ENCODE peak calls at places on chromosome 6, in eight cellular contexts. Y is HFFc6, A is fibroblast of pulmonary artery, V is HCT116, R is HFF-Myc, P is cardiac muscle cell, W is progenitor cell of endocrine pancreas, C is breast epithelium. L is an unnamed sample.

GRCh38 chr6:71482742-71483141 is 194.1 kb downstream of the OGFRL1 start:
- DNase-seq in Y (no peak), A (peak), V (no peak), R (no peak), P (no peak), W (no peak), C (no peak), L (no peak)

GRCh38 chr6:134936927-134937326 is 13.0 kb downstream of the ALDH8A1 start:
- DNase-seq in Y (peak), A (peak), V (no peak), R (peak), P (no peak), W (no peak), C (no peak), L (peak)

GRCh38 chr6:85537055-85537494 is 56.6 kb downstream of the SNX14 start:
- DNase-seq in Y (peak), A (peak), V (no peak), R (no peak), P (no peak), W (no peak), C (no peak), L (peak)

GRCh38 chr6:4664117-4664626 is 112.0 kb upstream of the CDYL start:
- DNase-seq in Y (peak), A (peak), V (no peak), R (peak), P (no peak), W (no peak), C (peak), L (no peak)

GRCh38 chr6:87105823-87106222 is 10.9 kb upstream of the CGA start:
- DNase-seq in Y (peak), A (peak), V (no peak), R (no peak), P (no peak), W (no peak), C (no peak), L (peak)

GRCh38 chr6:46526607-46527006 is 35.4 kb upstream of the RCAN2 start:
- DNase-seq in Y (no peak), A (no peak), V (no peak), R (no peak), P (no peak), W (no peak), C (no peak), L (no peak)

GRCh38 chr6:148972481-148972880 is 225.7 kb downstream of the UST start:
- DNase-seq in Y (no peak), A (no peak), V (peak), R (no peak), P (peak), W (peak), C (peak), L (peak)

GRCh38 chr6:169254456-169255316 is 1.0 kb upstream of the THBS2 start:
- DNase-seq in Y (no peak), A (no peak), V (no peak), R (no peak), P (no peak), W (no peak), C (no peak), L (no peak)

GRCh38 chr6:166851426-166851825 is 104.9 kb downstream of the RNASET2 start:
- DNase-seq in Y (no peak), A (no peak), V (no peak), R (no peak), P (no peak), W (no peak), C (no peak), L (no peak)

GRCh38 chr6:107665386-107665785 is 158.7 kb downstream of the SCML4 start:
- DNase-seq in Y (peak), A (peak), V (no peak), R (no peak), P (no peak), W (no peak), C (no peak), L (peak)
- TF ChIP-seq CTCF in Y (no peak), A (no peak), V (no peak), R (no peak), P (no peak), W (no peak), C (no peak), L (no peak)

DNA sequence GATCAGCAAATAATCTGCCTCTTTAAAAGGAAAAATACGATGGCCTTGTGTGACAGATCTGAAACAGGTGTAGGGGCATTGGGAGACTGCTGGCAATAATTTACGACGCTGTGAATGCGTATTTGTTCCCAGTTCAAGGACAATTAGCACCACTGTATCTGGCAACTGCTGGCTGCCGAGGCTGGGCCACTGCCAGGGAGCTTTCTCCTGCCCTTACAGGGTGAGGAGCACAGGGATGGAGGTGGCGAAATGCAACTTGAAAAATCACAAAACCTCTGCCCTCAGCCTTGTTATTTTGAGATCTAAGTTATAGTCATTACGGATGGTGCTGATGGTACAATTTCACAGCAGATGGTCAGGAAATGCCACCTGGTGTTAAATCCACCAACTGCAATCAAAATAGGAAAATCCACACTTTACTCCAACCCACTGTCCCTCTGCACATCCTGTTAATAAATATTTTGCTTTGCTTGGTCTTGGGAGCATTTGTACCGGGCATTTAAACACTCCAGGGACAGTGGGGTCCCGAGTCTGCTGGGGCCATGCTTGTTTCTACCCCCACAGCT is 6.4 kb downstream of the MYLK4 start:
- DNase-seq in Y (peak), A (peak), V (no peak), R (no peak), P (no peak), W (no peak), C (no peak), L (no peak)
- TF ChIP-seq CTCF in Y (peak), A (peak), V (peak), R (no peak), P (peak), W (peak), C (no peak), L (peak)

GRCh38 chr6:113458368-113459010 is 398.7 kb upstream of the MARCKS start:
- DNase-seq in Y (no peak), A (peak), V (no peak), R (no peak), P (no peak), W (no peak), C (no peak), L (no peak)
- TF ChIP-seq CTCF in Y (no peak), A (no peak), V (no peak), R (no peak), P (no peak), W (no peak), C (no peak), L (no peak)

DNA sequence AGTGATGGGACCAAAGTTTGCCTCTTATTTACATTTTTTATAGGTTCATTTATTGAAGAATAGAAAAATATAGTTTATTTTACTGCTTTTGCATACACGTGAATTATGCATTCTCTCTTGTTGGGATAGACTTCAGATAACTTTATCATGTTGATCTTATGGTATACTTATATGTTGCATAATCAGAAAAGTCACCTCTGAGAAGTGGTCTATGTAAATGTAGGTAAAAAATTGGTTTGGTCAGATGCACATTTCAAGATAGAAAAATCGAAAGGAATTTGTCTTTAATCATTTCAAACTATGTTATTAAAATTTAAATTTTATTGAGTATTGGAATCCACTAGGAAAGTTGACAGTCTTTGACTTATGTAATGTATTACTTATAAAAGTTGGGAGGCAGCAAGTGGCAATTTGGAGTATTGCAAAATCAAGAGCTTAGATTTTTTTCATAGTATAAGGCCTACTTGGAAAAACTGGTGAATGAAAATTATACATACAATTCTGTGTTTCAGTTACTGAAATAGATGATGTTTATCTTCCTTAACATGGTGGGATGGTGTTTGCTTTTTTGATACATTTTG is 2.4 kb downstream of the PHF3 start:
- DNase-seq in Y (no peak), A (peak), V (no peak), R (no peak), P (no peak), W (no peak), C (no peak), L (no peak)
- TF ChIP-seq CTCF in Y (no peak), A (no peak), V (no peak), R (no peak), P (no peak), W (no peak), C (no peak), L (no peak)

GRCh38 chr6:77653817-77654216 is 978 bp downstream of the MEI4 start:
- DNase-seq in Y (no peak), A (no peak), V (no peak), R (no peak), P (no peak), W (no peak), C (no peak), L (no peak)

GRCh38 chr6:77652739-77653138 is at the start of gene MEI4:
- DNase-seq in Y (no peak), A (no peak), V (no peak), R (no peak), P (no peak), W (no peak), C (no peak), L (no peak)

GRCh38 chr6:77650098-77650663 is 2.7 kb upstream of the MEI4 start:
- DNase-seq in Y (no peak), A (no peak), V (no peak), R (no peak), P (peak), W (peak), C (no peak), L (no peak)
- TF ChIP-seq CTCF in Y (no peak), A (no peak), V (no peak), R (no peak), P (peak), W (peak), C (no peak), L (peak)

GRCh38 chr6:107613980-107614379 is 124.1 kb downstream of the SOBP start:
- DNase-seq in Y (no peak), A (no peak), V (no peak), R (no peak), P (no peak), W (no peak), C (no peak), L (no peak)
- TF ChIP-seq CTCF in Y (no peak), A (no peak), V (no peak), R (no peak), P (no peak), W (no peak), C (no peak), L (no peak)

GRCh38 chr6:24283043-24283985 is 74.5 kb downstream of the DCDC2 start:
- DNase-seq in Y (peak), A (peak), V (peak), R (peak), P (peak), W (peak), C (peak), L (peak)

GRCh38 chr6:24284006-24284405 is 73.9 kb downstream of the DCDC2 start:
- DNase-seq in Y (no peak), A (no peak), V (no peak), R (no peak), P (no peak), W (no peak), C (no peak), L (no peak)

GRCh38 chr6:24287239-24287638 is 70.6 kb downstream of the DCDC2 start:
- DNase-seq in Y (no peak), A (no peak), V (no peak), R (no peak), P (no peak), W (no peak), C (no peak), L (no peak)
- TF ChIP-seq CTCF in Y (no peak), A (no peak), V (no peak), R (no peak), P (no peak), W (no peak), C (no peak), L (no peak)

DNA sequence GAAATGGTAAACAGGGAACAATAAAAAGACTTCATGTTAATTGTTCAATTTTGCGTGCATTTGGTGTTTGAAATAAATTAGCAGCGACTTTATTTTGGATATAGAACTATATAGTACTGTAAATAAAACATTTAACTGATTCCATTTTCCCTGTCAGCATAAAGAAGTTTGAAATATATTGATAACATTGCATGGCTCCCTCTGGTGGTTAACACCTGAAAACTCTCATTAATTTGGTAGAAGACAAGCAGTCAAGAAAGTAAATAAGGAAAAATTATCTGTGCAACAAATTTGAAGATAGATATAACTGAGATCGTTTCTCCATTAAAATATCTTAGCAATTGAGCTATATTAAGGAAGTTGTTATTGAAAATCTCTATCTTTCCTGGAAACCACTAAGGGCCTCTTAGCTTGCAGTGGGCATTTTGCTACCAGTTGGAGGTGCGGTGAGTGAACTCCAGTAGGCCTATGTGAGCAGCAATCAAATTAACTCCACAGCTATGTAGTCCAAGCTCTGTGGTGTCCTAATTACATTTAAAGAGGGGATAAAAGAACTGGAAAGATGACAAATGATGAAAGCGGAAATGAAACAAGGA is 435.7 kb upstream of the FKBP1C start:
- DNase-seq in Y (no peak), A (peak), V (peak), R (no peak), P (peak), W (no peak), C (no peak), L (no peak)
- TF ChIP-seq CTCF in Y (peak), A (peak), V (no peak), R (peak), P (no peak), W (peak), C (no peak), L (peak)

GRCh38 chr6:101645770-101646169 is 252.3 kb downstream of the GRIK2 start:
- DNase-seq in Y (no peak), A (no peak), V (no peak), R (no peak), P (no peak), W (no peak), C (no peak), L (no peak)
- TF ChIP-seq CTCF in Y (peak), A (no peak), V (no peak), R (no peak), P (no peak), W (no peak), C (no peak), L (peak)

DNA sequence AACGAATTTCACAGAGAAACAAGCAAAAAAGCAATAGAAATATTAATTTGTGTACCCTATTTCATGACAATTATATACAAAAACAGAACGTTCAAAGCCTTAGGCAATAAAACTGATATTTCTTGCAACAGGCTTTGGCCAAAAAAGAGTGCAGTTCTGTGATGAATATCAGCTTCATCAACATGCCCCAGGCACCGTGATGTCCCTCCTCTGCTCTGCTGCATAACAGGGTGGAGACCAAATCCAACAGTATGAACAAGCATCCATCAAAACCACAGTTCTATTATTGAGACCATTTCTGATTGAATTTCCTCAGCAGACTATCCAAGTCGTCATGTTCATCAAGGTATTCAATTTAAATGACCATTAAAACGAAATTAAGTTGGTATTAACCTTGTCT is 722.6 kb upstream of the NRSN1 start:
- DNase-seq in Y (no peak), A (no peak), V (no peak), R (no peak), P (no peak), W (no peak), C (no peak), L (no peak)
- TF ChIP-seq CTCF in Y (no peak), A (no peak), V (no peak), R (no peak), P (no peak), W (no peak), C (no peak), L (no peak)

L was measured in foreskin keratinocyte.